ENCODE peak calls at places on chromosomes 4 and X, in seven cellular contexts. D, F, J, Y, H, O and R are unnamed samples. For H3K4me1, the result is how much of the 10 kb centered on the place peaks cover.

GRCh38 chrX:119726900-119727555 is 31.4 kb upstream of the SOWAHD start:
- DNase-seq in D (peak), Y (no peak), F (no peak), O (no peak), J (no peak), H (no peak), R (no peak)

GRCh38 chr4:24001486-24001885 is 111.6 kb upstream of the PPARGC1A start:
- DNase-seq in J (no peak), Y (no peak), H (no peak), O (no peak), D (no peak), F (no peak), R (no peak)

GRCh38 chr4:168859888-168860694 is 150.0 kb downstream of the CBR4 start:
- DNase-seq in D (peak), H (no peak), J (no peak), Y (no peak), O (no peak), F (no peak), R (no peak)

GRCh38 chr4:184660978-184661377 is 11.4 kb downstream of the PRIMPOL start:
- DNase-seq in O (no peak), D (no peak), Y (no peak), F (no peak), J (no peak), H (no peak), R (no peak)

GRCh38 chr4:95167809-95168208 is 381.0 kb downstream of the UNC5C start:
- DNase-seq in F (no peak), O (no peak), D (no peak), H (no peak), Y (peak), J (no peak), R (no peak)

GRCh38 chr4:82957045-82957444 is 53.6 kb downstream of the LIN54 start:
- DNase-seq in O (no peak), J (no peak), D (no peak), F (no peak), H (no peak), Y (no peak), R (no peak)

GRCh38 chrX:70402721-70403120 is 20.4 kb upstream of the GDPD2 start:
- DNase-seq in Y (no peak), H (no peak), O (no peak), D (no peak), F (no peak), J (no peak), R (no peak)

GRCh38 chrX:109472939-109473713 is 8.8 kb downstream of the GUCY2F start:
- DNase-seq in Y (peak), D (peak), H (no peak), J (no peak), F (no peak), O (no peak), R (peak)

GRCh38 chr4:27010334-27010940 is 149.8 kb downstream of the STIM2 start:
- DNase-seq in H (peak), J (peak), F (peak), Y (peak), D (peak), O (peak), R (peak)

GRCh38 chr4:76108467-76109181 is 34.1 kb downstream of the ART3 start:
- DNase-seq in D (peak), O (no peak), Y (peak), J (no peak), F (no peak), H (no peak), R (no peak)

GRCh38 chr4:112523008-112523440 is 7.0 kb upstream of the NEUROG2 start:
- DNase-seq in H (no peak), J (no peak), F (no peak), O (no peak), Y (peak), D (peak), R (peak)

GRCh38 chr4:100164808-100165760 is 25.2 kb downstream of the DDIT4L start:
- DNase-seq in Y (no peak), O (no peak), J (no peak), F (no peak), D (no peak), H (no peak), R (no peak)

GRCh38 chr4:176534566-176534965 is 214.8 kb downstream of the SPCS3 start:
- DNase-seq in Y (peak), O (no peak), D (peak), H (no peak), J (no peak), F (no peak), R (peak)

DNA sequence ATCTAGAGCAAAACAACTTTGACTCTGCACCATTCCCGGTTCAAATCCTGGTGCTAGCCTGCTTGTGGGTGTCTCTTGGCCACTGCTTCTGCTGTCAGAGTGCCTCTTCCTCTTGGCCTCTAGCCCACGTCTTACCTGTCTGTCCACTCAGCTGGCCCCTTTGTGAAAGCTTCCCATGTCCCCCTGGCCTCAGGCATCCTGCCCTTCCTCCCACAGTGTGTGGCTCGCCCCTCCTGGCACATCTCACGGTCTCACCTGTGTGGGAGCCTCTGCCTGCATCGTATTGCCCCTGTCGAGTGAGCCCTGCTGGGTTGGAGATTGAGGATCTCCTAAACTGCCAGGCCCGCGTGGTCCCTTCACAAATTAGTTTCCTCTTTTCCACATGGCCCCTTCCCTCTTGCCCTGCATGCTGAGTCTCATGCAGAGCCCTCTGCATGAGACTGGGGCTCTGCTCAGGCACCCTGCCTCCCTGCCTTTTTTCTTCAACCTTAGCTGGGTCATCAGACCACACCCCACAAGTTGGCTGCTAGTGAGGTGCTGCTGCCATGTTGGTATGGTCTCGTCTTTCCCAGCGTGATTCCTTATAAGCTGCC is 53.7 kb upstream of the TADA2B start:
- DNase-seq in F (no peak), D (no peak), O (no peak), J (no peak), H (no peak), Y (no peak), R (no peak)
- H3K4me1 ChIP-seq in F (under half), D (under half), O (half or more), J (half or more), H (under half), Y (under half), R (under half)

DNA sequence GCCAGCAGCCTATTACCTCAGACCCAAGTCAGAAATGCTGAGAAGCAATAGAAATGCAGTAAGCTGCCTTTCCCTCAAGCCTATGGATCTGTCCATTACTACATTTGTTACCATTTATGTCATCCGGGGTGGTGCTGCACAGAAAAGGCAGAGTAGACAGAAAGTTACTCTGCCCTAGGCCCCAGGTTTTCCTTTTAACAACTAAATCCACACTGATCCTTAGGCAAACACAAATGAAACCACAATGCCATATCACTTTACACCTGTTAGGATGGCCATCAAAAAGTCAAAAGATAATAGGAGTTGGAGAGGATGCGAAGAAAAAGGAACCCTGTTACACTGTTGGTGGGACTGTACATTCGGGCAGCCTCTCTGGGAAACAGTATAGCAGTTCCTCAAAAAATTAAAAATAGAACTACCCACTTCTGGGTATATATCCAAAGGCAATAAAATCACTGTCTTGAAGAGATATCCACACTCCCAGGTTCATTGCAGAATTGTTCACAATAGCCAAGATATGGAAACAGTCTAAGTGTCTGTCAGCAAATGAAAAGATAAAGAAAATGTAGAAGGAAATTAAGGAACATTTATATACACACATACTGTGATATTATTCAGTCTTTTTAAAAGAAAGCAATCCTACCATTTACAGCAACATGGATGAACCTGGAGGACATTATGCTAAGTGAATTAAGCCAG is 186.3 kb downstream of the NWD2 start:
- DNase-seq in F (no peak), D (no peak), H (no peak), Y (no peak), O (no peak), J (no peak), R (peak)
- H3K4me1 ChIP-seq in F (under half), D (under half), H (under half), Y (under half), O (under half), J (under half), R (under half)

DNA sequence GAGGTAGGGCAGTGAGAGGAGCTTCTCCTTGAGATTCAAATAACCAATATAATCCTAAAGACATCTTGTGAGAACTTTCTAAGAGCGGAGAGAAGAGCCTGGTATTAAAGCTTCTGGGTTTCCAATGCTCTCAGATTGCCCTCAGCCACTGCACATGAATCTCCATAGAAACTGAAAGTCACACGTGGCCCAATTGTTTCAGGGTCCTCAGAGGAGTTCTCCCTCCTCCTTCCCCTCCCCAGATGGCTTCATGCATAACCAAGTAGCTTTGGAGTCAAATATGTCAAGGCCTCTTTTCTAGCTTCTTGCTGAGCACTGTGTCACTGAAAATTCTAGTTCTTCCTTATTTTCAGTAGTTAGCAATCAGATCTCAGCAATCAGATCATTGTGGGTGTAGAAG is 2.3 kb downstream of the BTK start:
- DNase-seq in F (no peak), D (no peak), Y (no peak), O (no peak), H (no peak), J (no peak), R (no peak)
- H3K4me1 ChIP-seq in F (under half), D (under half), Y (under half), O (under half), H (under half), J (under half), R (under half)

GRCh38 chrX:120769576-120770341 is 105.9 kb downstream of the CT47B1 start:
- DNase-seq in J (no peak), F (no peak), Y (peak), O (no peak), D (peak), H (no peak), R (peak)

GRCh38 chrX:120768681-120769080 is 107.0 kb downstream of the CT47B1 start:
- DNase-seq in H (no peak), Y (peak), J (no peak), O (no peak), D (peak), F (no peak), R (no peak)

GRCh38 chrX:120775959-120776358 is 99.7 kb downstream of the CT47B1 start:
- DNase-seq in O (no peak), F (no peak), J (no peak), Y (no peak), H (no peak), D (no peak), R (no peak)

GRCh38 chrX:120774611-120775010 is 101.1 kb downstream of the CT47B1 start:
- DNase-seq in Y (peak), H (no peak), D (no peak), O (no peak), F (no peak), J (no peak), R (no peak)

DNA sequence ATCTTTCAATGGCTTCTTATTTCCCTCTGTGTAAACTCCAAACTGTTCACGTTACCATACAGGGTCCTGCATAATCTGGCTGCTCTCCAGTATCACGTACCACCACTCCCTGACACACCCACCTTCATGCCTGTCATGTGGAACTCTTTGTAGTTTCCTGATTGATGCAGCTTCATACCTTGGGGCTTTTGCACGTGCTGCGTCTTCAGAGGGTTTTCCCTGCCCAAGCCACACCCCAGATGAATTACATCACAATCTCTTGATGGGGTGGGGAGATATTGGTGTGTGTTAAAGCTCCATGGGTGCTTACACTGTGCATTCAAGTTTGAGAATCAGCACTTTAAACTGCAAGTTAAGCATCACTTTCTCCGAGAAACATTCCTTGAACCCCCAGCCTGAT is 101.9 kb downstream of the CT47B1 start:
- DNase-seq in O (no peak), H (no peak), J (no peak), F (no peak), Y (no peak), D (no peak), R (no peak)
- H3K4me1 ChIP-seq in O (under half), H (under half), J (under half), F (under half), Y (under half), D (under half), R (under half)

GRCh38 chrX:69289839-69290123 is 124.5 kb upstream of the PJA1 start:
- DNase-seq in Y (no peak), F (no peak), O (no peak), J (no peak), H (no peak), D (no peak), R (no peak)
- H3K4me1 ChIP-seq in Y (under half), F (under half), O (under half), J (under half), H (under half), D (under half), R (under half)

GRCh38 chrX:39164212-39164611 is 363.0 kb downstream of the MID1IP1 start:
- DNase-seq in O (no peak), Y (no peak), F (no peak), D (no peak), J (no peak), H (no peak), R (no peak)
- H3K4me1 ChIP-seq in O (under half), Y (under half), F (under half), D (under half), J (under half), H (under half), R (under half)